ENCODE peak calls at places on chromosomes 16 and 17, in six cellular contexts. X is natural killer cell, F is adrenal gland, E is tibial nerve, D is PC-9, J is neural progenitor cell. O is an unnamed sample.

GRCh38 chr16:80006175-80006895 is 405.8 kb upstream of the MAF start:
- DNase-seq in X (no peak), F (no peak), E (no peak), D (peak), J (no peak), O (no peak)

GRCh38 chr17:16923097-16923903 is 48.6 kb downstream of the TNFRSF13B start:
- DNase-seq in X (no peak), F (no peak), E (no peak), D (no peak), J (no peak), O (no peak)

GRCh38 chr16:11624645-11625607 is 38.2 kb upstream of the LITAF start:
- DNase-seq in X (no peak), F (no peak), E (no peak), D (no peak), J (no peak), O (no peak)

GRCh38 chr16:50613281-50613991 is 65.2 kb downstream of the NKD1 start:
- DNase-seq in X (no peak), F (no peak), E (no peak), D (no peak), J (no peak), O (no peak)

GRCh38 chr17:9221231-9222180 is 200.2 kb downstream of the NTN1 start:
- DNase-seq in X (no peak), F (no peak), E (no peak), D (no peak), J (peak), O (no peak)

GRCh38 chr17:10463402-10463801 is 6.0 kb downstream of the MYH4 start:
- DNase-seq in X (no peak), F (no peak), E (no peak), D (no peak), J (no peak), O (no peak)

GRCh38 chr16:47987136-47987535 is 168.7 kb downstream of the ABCC12 start:
- DNase-seq in X (no peak), F (no peak), E (no peak), D (no peak), J (no peak), O (no peak)

GRCh38 chr16:71311553-71312158 is 22.5 kb upstream of the CMTR2 start:
- DNase-seq in X (no peak), F (peak), E (no peak), D (no peak), J (peak), O (no peak)

GRCh38 chr17:26773189-26774188 is 520.4 kb upstream of the WSB1 start:
- DNase-seq in X (no peak), F (no peak), E (no peak), D (no peak), J (no peak), O (no peak)

GRCh38 chr17:1638171-1638583 is 7.4 kb downstream of the SCARF1 start:
- DNase-seq in X (no peak), F (no peak), E (no peak), D (no peak), J (peak), O (no peak)

GRCh38 chr17:15230866-15231265 is 34.3 kb downstream of the PMP22 start:
- DNase-seq in X (no peak), F (no peak), E (no peak), D (no peak), J (no peak), O (no peak)

GRCh38 chr16:49168146-49168545 is 113.5 kb downstream of the CBLN1 start:
- DNase-seq in X (no peak), F (no peak), E (no peak), D (no peak), J (no peak), O (no peak)

GRCh38 chr17:42548070-42548837 is 4.5 kb upstream of the HSD17B1 start:
- DNase-seq in X (peak), F (peak), E (no peak), D (peak), J (peak), O (peak)

GRCh38 chr16:3157229-3158013 is 22.6 kb downstream of the ZNF213 start:
- DNase-seq in X (peak), F (peak), E (peak), D (peak), J (peak), O (peak)

GRCh38 chr17:9402590-9403199 is 172.9 kb downstream of the STX8 start:
- DNase-seq in X (no peak), F (no peak), E (no peak), D (peak), J (peak), O (no peak)

GRCh38 chr16:3056336-3057180 is 8.9 kb upstream of the IL32 start:
- DNase-seq in X (no peak), F (no peak), E (no peak), D (no peak), J (no peak), O (no peak)

GRCh38 chr16:70687172-70687531 is 1.3 kb upstream of the MTSS2 start:
- DNase-seq in X (no peak), F (no peak), E (no peak), D (no peak), J (no peak), O (no peak)

GRCh38 chr17:14068542-14069250 is 608 bp upstream of the COX10 start:
- DNase-seq in X (no peak), F (no peak), E (no peak), D (no peak), J (no peak), O (no peak)

GRCh38 chr17:6070280-6070894 is at the start of gene WSCD1:
- DNase-seq in X (no peak), F (peak), E (no peak), D (no peak), J (peak), O (no peak)

GRCh38 chr16:60905806-60906205 is 1130.4 kb downstream of the CDH8 start:
- DNase-seq in X (no peak), F (no peak), E (no peak), D (no peak), J (peak), O (no peak)

GRCh38 chr16:50045412-50045811 is 20.4 kb upstream of the HEATR3 start:
- DNase-seq in X (no peak), F (no peak), E (no peak), D (no peak), J (no peak), O (no peak)

GRCh38 chr16:57977418-57978069 is 6.6 kb upstream of the CNGB1 start:
- DNase-seq in X (no peak), F (no peak), E (no peak), D (no peak), J (peak), O (no peak)

GRCh38 chr17:1379930-1380313 is 20.1 kb downstream of the YWHAE start:
- DNase-seq in X (no peak), F (no peak), E (no peak), D (no peak), J (no peak), O (no peak)

GRCh38 chr16:87816507-87817100 is 50.8 kb upstream of the KLHDC4 start:
- DNase-seq in X (no peak), F (no peak), E (no peak), D (no peak), J (no peak), O (no peak)

GRCh38 chr17:40290629-40291296 is 3.1 kb downstream of the CDC6 start:
- DNase-seq in X (no peak), F (peak), E (peak), D (peak), J (peak), O (no peak)

GRCh38 chr17:8118769-8119574 is 658 bp upstream of the ALOXE3 start:
- DNase-seq in X (peak), F (peak), E (peak), D (peak), J (peak), O (peak)

GRCh38 chr16:58678716-58679115 is 5.9 kb downstream of the SLC38A7 start:
- DNase-seq in X (no peak), F (peak), E (no peak), D (peak), J (no peak), O (no peak)

GRCh38 chr16:86680137-86680536 is 101.8 kb downstream of the FOXL1 start:
- DNase-seq in X (no peak), F (no peak), E (no peak), D (no peak), J (no peak), O (no peak)

GRCh38 chr17:54937018-54937417 is 31.4 kb downstream of the COX11 start:
- DNase-seq in X (no peak), F (no peak), E (no peak), D (no peak), J (no peak), O (no peak)

GRCh38 chr16:68257251-68257905 is 6.9 kb upstream of the SLC7A6 start:
- DNase-seq in X (no peak), F (no peak), E (no peak), D (peak), J (no peak), O (no peak)

GRCh38 chr17:71846561-71846960 is 274.3 kb upstream of the SOX9 start:
- DNase-seq in X (no peak), F (no peak), E (no peak), D (no peak), J (no peak), O (no peak)

GRCh38 chr16:30346286-30346685 is 8.8 kb downstream of the CD2BP2 start:
- DNase-seq in X (no peak), F (no peak), E (no peak), D (no peak), J (no peak), O (no peak)

GRCh38 chr16:68800257-68800875 is 43.0 kb upstream of the TANGO6 start:
- DNase-seq in X (no peak), F (peak), E (peak), D (peak), J (peak), O (peak)

GRCh38 chr16:87297918-87298631 is 19.1 kb downstream of the C16orf95 start:
- DNase-seq in X (no peak), F (no peak), E (peak), D (no peak), J (peak), O (peak)

GRCh38 chr17:21177854-21178600 is 35.9 kb downstream of the TMEM11 start:
- DNase-seq in X (no peak), F (no peak), E (no peak), D (no peak), J (no peak), O (no peak)

DNA sequence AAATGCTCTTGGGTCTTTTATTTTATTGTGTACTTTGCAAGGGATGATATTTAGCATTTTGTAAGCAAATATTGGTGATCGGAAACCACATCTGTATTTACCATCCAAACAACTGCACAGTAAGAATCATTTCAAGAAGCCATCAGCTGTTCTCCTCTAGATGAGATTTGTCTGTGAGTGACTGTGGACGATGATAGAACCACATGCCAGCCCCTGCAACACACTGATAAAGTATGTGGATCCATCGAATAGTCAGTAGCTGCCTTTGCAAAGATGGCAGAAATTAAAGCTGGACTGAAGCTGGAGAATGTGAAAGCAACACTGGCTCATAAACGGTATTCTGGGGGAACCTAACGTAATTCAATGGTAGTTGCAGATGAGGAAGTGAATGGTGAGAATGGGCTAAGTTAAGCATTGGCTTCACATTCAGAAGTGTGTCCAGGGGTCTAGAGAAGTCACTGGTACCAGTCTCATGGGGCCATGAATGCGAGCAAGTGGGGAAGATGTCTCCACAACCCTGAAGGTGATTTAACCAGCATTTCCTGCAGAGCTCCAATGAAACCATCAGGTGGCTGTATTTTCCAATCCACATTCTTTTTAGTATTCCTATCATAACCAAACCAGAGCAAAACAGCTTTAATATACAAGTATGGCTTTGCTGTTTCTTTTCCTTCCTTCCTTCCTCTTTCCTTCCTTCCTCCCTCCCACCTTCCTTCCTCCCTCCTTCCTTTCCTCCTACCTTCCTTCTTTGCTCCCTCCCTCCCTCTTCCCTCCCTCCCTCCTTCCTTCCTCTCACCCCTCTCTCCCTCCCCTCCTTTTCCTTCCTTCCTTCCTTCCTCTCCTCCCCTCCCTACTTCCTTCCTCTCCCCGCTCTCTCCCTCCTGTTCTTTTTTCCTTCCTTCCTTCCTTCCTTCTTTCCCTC is 169.4 kb downstream of the ABCA8 start:
- DNase-seq in X (no peak), F (no peak), E (no peak), D (no peak), J (no peak), O (no peak)
- TF ChIP-seq CTCF in X (no peak), F (no peak), E (no peak), D (no peak), J (no peak), O (no peak)

GRCh38 chr16:27204232-27204915 is 1.0 kb downstream of the KDM8 start:
- DNase-seq in X (no peak), F (no peak), E (no peak), D (no peak), J (no peak), O (no peak)

GRCh38 chr16:27203429-27204231 is at the start of gene KDM8:
- DNase-seq in X (peak), F (peak), E (peak), D (peak), J (peak), O (peak)

GRCh38 chr16:27202923-27203428 is 350 bp upstream of the KDM8 start:
- DNase-seq in X (no peak), F (no peak), E (no peak), D (no peak), J (no peak), O (no peak)

GRCh38 chr16:27208081-27208692 is 4.9 kb downstream of the KDM8 start:
- DNase-seq in X (no peak), F (no peak), E (no peak), D (no peak), J (no peak), O (no peak)

DNA sequence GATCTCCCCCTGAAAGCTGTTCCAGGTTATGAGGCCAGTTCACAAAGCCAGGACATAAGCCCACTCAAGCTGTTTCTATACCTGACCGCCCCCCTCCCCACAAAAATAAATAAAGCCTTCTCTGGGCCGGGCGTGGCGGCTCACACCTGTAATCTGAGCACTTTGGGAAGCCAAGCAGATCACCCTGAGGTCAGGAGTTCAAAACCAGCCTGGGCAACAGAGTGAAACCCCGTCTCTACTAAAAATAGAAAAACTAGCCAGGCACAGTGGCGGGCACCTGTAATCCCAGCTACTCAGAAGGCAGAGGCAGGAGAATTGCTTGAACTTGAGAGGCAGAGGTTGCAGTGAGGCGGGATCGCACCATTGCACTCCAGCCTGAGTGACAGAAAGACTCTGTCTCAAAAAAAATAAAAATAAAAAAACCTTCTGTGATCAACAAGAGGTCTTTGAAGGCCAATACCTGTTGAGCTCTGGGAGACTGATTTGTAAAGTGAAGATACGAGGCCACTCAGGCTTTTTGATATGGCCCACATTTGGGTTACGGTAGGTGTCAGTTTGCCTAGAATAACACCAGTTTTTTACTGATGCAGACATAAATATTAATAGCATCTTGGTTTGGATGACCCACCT is 2.2 kb downstream of the KDM8 start:
- DNase-seq in X (no peak), F (no peak), E (no peak), D (no peak), J (no peak), O (no peak)
- TF ChIP-seq CTCF in X (no peak), F (no peak), E (no peak), D (no peak), J (no peak), O (no peak)

DNA sequence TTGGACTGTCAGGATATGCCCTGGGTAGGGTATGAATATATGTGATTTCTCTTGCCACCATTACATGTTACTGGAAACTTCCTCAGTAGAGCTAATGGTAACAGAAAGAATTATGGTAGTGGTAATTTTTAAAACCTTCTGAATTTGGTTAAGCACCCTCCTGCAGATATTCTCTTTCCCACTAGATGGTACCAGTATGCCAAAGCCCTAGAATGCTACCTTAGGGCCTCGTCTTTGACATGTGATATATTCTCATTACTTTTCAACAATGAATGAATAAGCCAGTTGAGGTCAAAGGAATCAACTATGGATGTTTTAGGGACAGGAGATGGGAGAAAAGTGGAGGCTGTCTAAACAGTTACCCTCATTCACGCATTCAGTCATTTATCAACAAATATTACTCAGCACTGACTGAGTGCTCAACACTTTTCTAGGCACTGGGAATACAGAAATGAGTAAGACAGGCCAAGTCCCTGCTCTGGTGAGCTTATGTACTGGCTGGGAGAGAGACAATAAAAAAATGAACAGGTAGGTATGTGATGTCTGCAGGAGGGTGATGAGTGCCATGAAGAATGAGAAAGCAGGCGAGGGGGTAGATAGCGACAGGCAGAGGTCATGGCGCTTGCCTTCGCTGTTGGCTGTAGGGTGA is 14.7 kb downstream of the CDH13 start:
- DNase-seq in X (no peak), F (no peak), E (no peak), D (no peak), J (no peak), O (no peak)
- TF ChIP-seq CTCF in X (no peak), F (peak), E (no peak), D (no peak), J (peak), O (peak)

GRCh38 chr17:63113167-63113566 is 147.1 kb downstream of the TANC2 start:
- DNase-seq in X (no peak), F (no peak), E (no peak), D (no peak), J (peak), O (no peak)
- TF ChIP-seq CTCF in X (no peak), F (peak), E (no peak), D (peak), J (peak), O (no peak)